ENCODE peak calls at places on chromosomes 5 and 9, in eight cellular contexts. One of them, this sample, is unnamed.

GRCh38 chr9:6147847-6148246 is 67.8 kb upstream of the IL33 start:
- DNase-seq in GM23338: no peak
- DNase-seq in HFFc6: no peak
- DNase-seq in lower leg skin: no peak
- DNase-seq in natural killer cell: no peak
- DNase-seq in nephron progenitor cell: no peak
- DNase-seq in heart right ventricle: no peak
- DNase-seq in GM13977: no peak
- DNase-seq in this sample: no peak

GRCh38 chr9:134412298-134412711 is 86.0 kb downstream of the RXRA start:
- DNase-seq in GM23338: no peak
- DNase-seq in HFFc6: no peak
- DNase-seq in lower leg skin: no peak
- DNase-seq in natural killer cell: no peak
- DNase-seq in nephron progenitor cell: no peak
- DNase-seq in heart right ventricle: no peak
- DNase-seq in GM13977: no peak
- DNase-seq in this sample: no peak

GRCh38 chr5:88813805-88814584 is 69.0 kb downstream of the MEF2C start:
- DNase-seq in GM23338: peak; percentile 48
- DNase-seq in HFFc6: no peak
- DNase-seq in lower leg skin: no peak
- DNase-seq in natural killer cell: no peak
- DNase-seq in nephron progenitor cell: no peak
- DNase-seq in heart right ventricle: no peak
- DNase-seq in GM13977: no peak
- DNase-seq in this sample: no peak

GRCh38 chr5:176529116-176529823 is 7.9 kb downstream of the RNF44 start:
- DNase-seq in GM23338: no peak
- DNase-seq in HFFc6: no peak
- DNase-seq in lower leg skin: no peak
- DNase-seq in natural killer cell: no peak
- DNase-seq in nephron progenitor cell: no peak
- DNase-seq in heart right ventricle: no peak
- DNase-seq in GM13977: peak; percentile 48
- DNase-seq in this sample: no peak

GRCh38 chr9:24897826-24898225 is 352.1 kb upstream of the IZUMO3 start:
- DNase-seq in GM23338: no peak
- DNase-seq in HFFc6: no peak
- DNase-seq in lower leg skin: no peak
- DNase-seq in natural killer cell: no peak
- DNase-seq in nephron progenitor cell: no peak
- DNase-seq in heart right ventricle: no peak
- DNase-seq in GM13977: no peak
- DNase-seq in this sample: peak; percentile 46

GRCh38 chr9:137776306-137776995 is 101.1 kb upstream of the CACNA1B start:
- DNase-seq in GM23338: no peak
- DNase-seq in HFFc6: no peak
- DNase-seq in lower leg skin: no peak
- DNase-seq in natural killer cell: no peak
- DNase-seq in nephron progenitor cell: no peak
- DNase-seq in heart right ventricle: no peak
- DNase-seq in GM13977: no peak
- DNase-seq in this sample: peak; percentile 34

GRCh38 chr5:4479381-4479780 is 660.7 kb upstream of the ADAMTS16 start:
- DNase-seq in GM23338: no peak
- DNase-seq in HFFc6: no peak
- DNase-seq in lower leg skin: no peak
- DNase-seq in natural killer cell: no peak
- DNase-seq in nephron progenitor cell: no peak
- DNase-seq in heart right ventricle: no peak
- DNase-seq in GM13977: no peak
- DNase-seq in this sample: no peak

GRCh38 chr9:127974769-127975261 is 6.0 kb downstream of the EEIG1 start:
- DNase-seq in GM23338: no peak
- DNase-seq in HFFc6: no peak
- DNase-seq in lower leg skin: peak; percentile 94
- DNase-seq in natural killer cell: no peak
- DNase-seq in nephron progenitor cell: no peak
- DNase-seq in heart right ventricle: peak; percentile 23
- DNase-seq in GM13977: no peak
- DNase-seq in this sample: peak; percentile 89

GRCh38 chr5:84597904-84598303 is 213.2 kb upstream of the EDIL3 start:
- DNase-seq in GM23338: peak; percentile 86
- DNase-seq in HFFc6: no peak
- DNase-seq in lower leg skin: no peak
- DNase-seq in natural killer cell: no peak
- DNase-seq in nephron progenitor cell: no peak
- DNase-seq in heart right ventricle: no peak
- DNase-seq in GM13977: no peak
- DNase-seq in this sample: no peak

GRCh38 chr5:130955041-130955440 is 210.0 kb downstream of the HINT1 start:
- DNase-seq in GM23338: no peak
- DNase-seq in HFFc6: no peak
- DNase-seq in lower leg skin: no peak
- DNase-seq in natural killer cell: no peak
- DNase-seq in nephron progenitor cell: no peak
- DNase-seq in heart right ventricle: no peak
- DNase-seq in GM13977: no peak
- DNase-seq in this sample: no peak

GRCh38 chr5:145483211-145483610 is 351.9 kb downstream of the PRELID2 start:
- DNase-seq in GM23338: no peak
- DNase-seq in HFFc6: peak; percentile 72
- DNase-seq in lower leg skin: no peak
- DNase-seq in natural killer cell: no peak
- DNase-seq in nephron progenitor cell: no peak
- DNase-seq in heart right ventricle: no peak
- DNase-seq in GM13977: no peak
- DNase-seq in this sample: no peak

GRCh38 chr9:82489579-82489915 is 501.0 kb downstream of the SPATA31D1 start:
- DNase-seq in GM23338: no peak
- DNase-seq in HFFc6: no peak
- DNase-seq in lower leg skin: no peak
- DNase-seq in natural killer cell: no peak
- DNase-seq in nephron progenitor cell: no peak
- DNase-seq in heart right ventricle: peak; percentile 25
- DNase-seq in GM13977: no peak
- DNase-seq in this sample: no peak

GRCh38 chr9:74645007-74645639 is 148.0 kb downstream of the RORB start:
- DNase-seq in GM23338: peak; percentile 75
- DNase-seq in HFFc6: peak; percentile 3
- DNase-seq in lower leg skin: no peak
- DNase-seq in natural killer cell: no peak
- DNase-seq in nephron progenitor cell: peak; percentile 11
- DNase-seq in heart right ventricle: no peak
- DNase-seq in GM13977: peak; percentile 14
- DNase-seq in this sample: no peak

GRCh38 chr5:179420476-179420875 is 75.2 kb upstream of the ADAMTS2 start:
- DNase-seq in GM23338: no peak
- DNase-seq in HFFc6: no peak
- DNase-seq in lower leg skin: peak; percentile 49
- DNase-seq in natural killer cell: no peak
- DNase-seq in nephron progenitor cell: no peak
- DNase-seq in heart right ventricle: no peak
- DNase-seq in GM13977: no peak
- DNase-seq in this sample: peak; percentile 45

GRCh38 chr9:13513710-13514444 is 234.4 kb upstream of the MPDZ start:
- DNase-seq in GM23338: peak; percentile 69
- DNase-seq in HFFc6: peak; percentile 28
- DNase-seq in lower leg skin: peak; percentile 85
- DNase-seq in natural killer cell: no peak
- DNase-seq in nephron progenitor cell: peak; percentile 26
- DNase-seq in heart right ventricle: peak; percentile 17
- DNase-seq in GM13977: no peak
- DNase-seq in this sample: no peak

GRCh38 chr9:114092336-114092735 is 6.8 kb downstream of the KIF12 start:
- DNase-seq in GM23338: no peak
- DNase-seq in HFFc6: no peak
- DNase-seq in lower leg skin: peak; percentile 74
- DNase-seq in natural killer cell: no peak
- DNase-seq in nephron progenitor cell: no peak
- DNase-seq in heart right ventricle: no peak
- DNase-seq in GM13977: peak; percentile 4
- DNase-seq in this sample: peak; percentile 43

GRCh38 chr9:120587357-120587756 is 7.4 kb upstream of the CDK5RAP2 start:
- DNase-seq in GM23338: no peak
- DNase-seq in HFFc6: no peak
- DNase-seq in lower leg skin: no peak
- DNase-seq in natural killer cell: no peak
- DNase-seq in nephron progenitor cell: no peak
- DNase-seq in heart right ventricle: no peak
- DNase-seq in GM13977: no peak
- DNase-seq in this sample: no peak

GRCh38 chr5:119451561-119451960 is 736 bp upstream of the HSD17B4 start:
- DNase-seq in GM23338: peak; percentile 57
- DNase-seq in HFFc6: no peak
- DNase-seq in lower leg skin: no peak
- DNase-seq in natural killer cell: no peak
- DNase-seq in nephron progenitor cell: no peak
- DNase-seq in heart right ventricle: no peak
- DNase-seq in GM13977: no peak
- DNase-seq in this sample: no peak
- TF ChIP-seq CTCF in GM23338: peak; percentile 62
- TF ChIP-seq CTCF in HFFc6: peak; percentile 34
- TF ChIP-seq CTCF in lower leg skin: no peak
- TF ChIP-seq CTCF in natural killer cell: no peak
- TF ChIP-seq CTCF in nephron progenitor cell: no peak
- TF ChIP-seq CTCF in heart right ventricle: no peak
- TF ChIP-seq CTCF in GM13977: peak; percentile 10
- TF ChIP-seq CTCF in this sample: no peak

GRCh38 chr9:95891067-95891466 is 15.6 kb downstream of the ERCC6L2 start:
- DNase-seq in GM23338: no peak
- DNase-seq in HFFc6: no peak
- DNase-seq in lower leg skin: no peak
- DNase-seq in natural killer cell: no peak
- DNase-seq in nephron progenitor cell: no peak
- DNase-seq in heart right ventricle: no peak
- DNase-seq in GM13977: no peak
- DNase-seq in this sample: no peak

GRCh38 chr9:95892690-95893089 is 17.2 kb downstream of the ERCC6L2 start:
- DNase-seq in GM23338: no peak
- DNase-seq in HFFc6: no peak
- DNase-seq in lower leg skin: no peak
- DNase-seq in natural killer cell: no peak
- DNase-seq in nephron progenitor cell: no peak
- DNase-seq in heart right ventricle: no peak
- DNase-seq in GM13977: no peak
- DNase-seq in this sample: no peak

GRCh38 chr9:95890594-95890993 is 15.1 kb downstream of the ERCC6L2 start:
- DNase-seq in GM23338: no peak
- DNase-seq in HFFc6: no peak
- DNase-seq in lower leg skin: no peak
- DNase-seq in natural killer cell: no peak
- DNase-seq in nephron progenitor cell: no peak
- DNase-seq in heart right ventricle: no peak
- DNase-seq in GM13977: no peak
- DNase-seq in this sample: no peak

GRCh38 chr9:95901506-95901905 is 26.0 kb downstream of the ERCC6L2 start:
- DNase-seq in GM23338: no peak
- DNase-seq in HFFc6: no peak
- DNase-seq in lower leg skin: no peak
- DNase-seq in natural killer cell: no peak
- DNase-seq in nephron progenitor cell: no peak
- DNase-seq in heart right ventricle: no peak
- DNase-seq in GM13977: no peak
- DNase-seq in this sample: no peak

DNA sequence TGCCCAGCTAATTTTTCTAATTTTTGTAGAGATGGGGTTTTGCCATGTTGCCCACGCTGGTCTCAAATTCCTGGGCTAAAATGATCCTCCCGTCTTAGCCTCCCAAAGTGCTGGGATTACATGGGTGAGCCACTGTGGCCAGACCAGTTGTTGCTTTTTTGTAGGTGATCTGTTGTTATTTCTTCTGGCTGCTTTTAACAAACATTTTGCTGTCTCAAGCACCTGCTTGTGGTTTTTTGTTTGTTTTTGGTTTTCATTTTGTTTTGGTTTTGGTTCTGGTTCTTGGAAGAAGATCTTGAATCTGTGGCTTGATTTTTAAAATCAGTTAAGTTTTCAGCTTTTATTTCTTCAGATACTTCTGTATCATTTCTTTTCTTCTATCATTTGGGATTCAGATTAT is 21.1 kb downstream of the ERCC6L2 start:
- DNase-seq in GM23338: no peak
- DNase-seq in HFFc6: no peak
- DNase-seq in lower leg skin: no peak
- DNase-seq in natural killer cell: no peak
- DNase-seq in nephron progenitor cell: no peak
- DNase-seq in heart right ventricle: no peak
- DNase-seq in GM13977: no peak
- DNase-seq in this sample: no peak
- TF ChIP-seq CTCF in GM23338: no peak
- TF ChIP-seq CTCF in HFFc6: no peak
- TF ChIP-seq CTCF in lower leg skin: no peak
- TF ChIP-seq CTCF in natural killer cell: no peak
- TF ChIP-seq CTCF in nephron progenitor cell: no peak
- TF ChIP-seq CTCF in heart right ventricle: no peak
- TF ChIP-seq CTCF in GM13977: no peak
- TF ChIP-seq CTCF in this sample: no peak

GRCh38 chr9:90898229-90898628 is 96.6 kb downstream of the SYK start:
- DNase-seq in GM23338: no peak
- DNase-seq in HFFc6: peak; percentile 18
- DNase-seq in lower leg skin: peak; percentile 53
- DNase-seq in natural killer cell: no peak
- DNase-seq in nephron progenitor cell: no peak
- DNase-seq in heart right ventricle: no peak
- DNase-seq in GM13977: no peak
- DNase-seq in this sample: no peak
- TF ChIP-seq CTCF in GM23338: peak; percentile 49
- TF ChIP-seq CTCF in HFFc6: peak; percentile 65
- TF ChIP-seq CTCF in lower leg skin: no peak
- TF ChIP-seq CTCF in natural killer cell: no peak
- TF ChIP-seq CTCF in nephron progenitor cell: peak; percentile 12
- TF ChIP-seq CTCF in heart right ventricle: peak; percentile 33
- TF ChIP-seq CTCF in GM13977: no peak
- TF ChIP-seq CTCF in this sample: no peak

DNA sequence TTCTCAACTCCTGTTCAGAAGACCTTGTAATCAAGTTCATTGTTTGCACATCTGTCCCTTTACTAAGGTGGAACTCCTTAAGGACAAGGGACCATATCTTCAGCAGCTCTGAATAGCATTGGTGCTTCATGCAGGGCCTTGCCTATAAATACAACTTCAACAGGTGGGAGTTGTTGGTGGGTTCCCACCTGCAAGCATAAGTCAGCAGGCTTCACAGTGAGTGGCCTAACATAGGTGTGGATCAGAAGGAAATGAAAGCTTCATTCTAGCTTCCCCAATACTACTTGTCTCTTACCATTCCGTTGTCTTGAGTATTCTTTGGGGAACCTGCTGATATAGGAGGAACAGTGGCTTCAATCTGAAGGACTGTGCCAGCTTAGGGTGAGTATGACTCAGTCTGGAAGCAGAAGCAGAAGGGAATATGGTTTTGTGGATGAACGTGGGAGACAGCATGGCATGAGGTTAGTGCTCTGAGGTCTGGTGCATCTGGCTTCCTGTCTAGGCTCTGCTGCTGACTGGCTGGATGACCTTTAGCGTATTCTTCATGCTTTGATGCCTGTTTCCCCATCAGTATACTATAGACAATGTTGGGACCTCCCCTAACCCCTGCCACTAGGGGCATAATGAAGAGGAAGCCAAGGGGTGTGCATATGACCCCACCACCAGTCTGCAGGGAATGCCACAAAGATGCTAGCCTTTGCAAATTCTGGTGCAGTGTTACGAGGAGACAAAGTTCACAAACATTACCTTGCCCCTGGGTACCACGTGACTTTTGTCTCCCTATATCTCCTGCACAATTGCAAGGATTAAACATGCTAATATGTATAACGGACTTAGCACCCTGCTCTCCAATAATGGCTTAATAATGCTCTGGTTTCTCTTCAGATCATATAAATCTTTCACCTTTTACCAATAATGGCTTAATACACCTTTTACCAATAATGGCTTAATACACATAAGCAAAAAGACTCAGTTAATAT is 192.3 kb downstream of the PALM2AKAP2 start:
- DNase-seq in GM23338: peak; percentile 37
- DNase-seq in HFFc6: no peak
- DNase-seq in lower leg skin: no peak
- DNase-seq in natural killer cell: no peak
- DNase-seq in nephron progenitor cell: no peak
- DNase-seq in heart right ventricle: no peak
- DNase-seq in GM13977: no peak
- DNase-seq in this sample: no peak
- TF ChIP-seq CTCF in GM23338: peak; percentile 47
- TF ChIP-seq CTCF in HFFc6: peak; percentile 34
- TF ChIP-seq CTCF in lower leg skin: no peak
- TF ChIP-seq CTCF in natural killer cell: no peak
- TF ChIP-seq CTCF in nephron progenitor cell: no peak
- TF ChIP-seq CTCF in heart right ventricle: no peak
- TF ChIP-seq CTCF in GM13977: peak; percentile 41
- TF ChIP-seq CTCF in this sample: no peak

This sample was measured in sigmoid colon.